ENCODE peak calls at places on chromosomes 16 and 17, in ten cellular contexts. K is fibroblast of lung, R is PC-9, I is SK-N-SH, S is K562, Z is GM23248, V is H1, U is neural progenitor cell, G is IMR-90, E is Karpas-422. J is an unnamed sample.

GRCh38 chr17:28950017-28950751 is 1.1 kb downstream of the PHF12 start:
- DNase-seq in K (peak; percentile 63), R (no peak), I (peak; percentile 59), S (peak; percentile 41), Z (peak; percentile 61), V (no peak), U (peak; percentile 76), G (peak; percentile 39), E (peak; percentile 81), J (peak; percentile 31)

GRCh38 chr16:84806256-84806889 is 13.4 kb upstream of the CRISPLD2 start:
- DNase-seq in K (peak; percentile 94), R (peak; percentile 86), I (peak; percentile 86), S (peak; percentile 71), Z (peak; percentile 88), V (no peak), U (no peak), G (peak; percentile 95), E (no peak), J (no peak)

GRCh38 chr16:582614-583331 is 7.1 kb upstream of the RAB40C start:
- DNase-seq in K (no peak), R (no peak), I (no peak), S (no peak), Z (no peak), V (no peak), U (no peak), G (no peak), E (no peak), J (no peak)

GRCh38 chr17:40486513-40487370 is 14.7 kb downstream of the TNS4 start:
- DNase-seq in K (peak; percentile 90), R (peak; percentile 90), I (no peak), S (no peak), Z (peak; percentile 88), V (no peak), U (no peak), G (peak; percentile 87), E (no peak), J (no peak)

GRCh38 chr17:74814453-74814852 is 38.3 kb upstream of the NAT9 start:
- DNase-seq in K (no peak), R (no peak), I (peak; percentile 72), S (no peak), Z (peak; percentile 3), V (no peak), U (no peak), G (no peak), E (no peak), J (peak; percentile 15)

GRCh38 chr17:32636593-32637218 is 149.9 kb downstream of the CDK5R1 start:
- DNase-seq in K (no peak), R (no peak), I (no peak), S (no peak), Z (no peak), V (no peak), U (no peak), G (no peak), E (no peak), J (no peak)

GRCh38 chr16:73053379-73054130 is 5.6 kb upstream of the ZFHX3 start:
- DNase-seq in K (peak; percentile 65), R (peak; percentile 72), I (peak; percentile 52), S (no peak), Z (no peak), V (no peak), U (no peak), G (peak; percentile 75), E (no peak), J (no peak)

GRCh38 chr16:48277158-48277557 is 29.8 kb upstream of the ABCC11 start:
- DNase-seq in K (no peak), R (no peak), I (no peak), S (no peak), Z (no peak), V (no peak), U (no peak), G (no peak), E (no peak), J (no peak)

GRCh38 chr17:81976332-81977210 is 858 bp upstream of the ASPSCR1 start:
- DNase-seq in K (peak; percentile 15), R (no peak), I (no peak), S (no peak), Z (peak; percentile 27), V (no peak), U (peak; percentile 39), G (no peak), E (peak; percentile 64), J (no peak)

GRCh38 chr17:27378482-27379200 is 77.6 kb upstream of the KSR1 start:
- DNase-seq in K (peak; percentile 41), R (no peak), I (no peak), S (no peak), Z (no peak), V (no peak), U (no peak), G (no peak), E (no peak), J (no peak)

GRCh38 chr16:66603537-66604375 is 748 bp upstream of the CMTM3 start:
- DNase-seq in K (peak; percentile 71), R (no peak), I (peak; percentile 76), S (peak; percentile 77), Z (peak; percentile 64), V (no peak), U (peak; percentile 87), G (peak; percentile 58), E (peak; percentile 68), J (peak; percentile 68)

GRCh38 chr16:57637965-57638364 is 9.5 kb downstream of the ADGRG1 start:
- DNase-seq in K (no peak), R (no peak), I (no peak), S (no peak), Z (no peak), V (no peak), U (no peak), G (no peak), E (no peak), J (no peak)

GRCh38 chr17:3043737-3044365 is 19.6 kb downstream of the OR1D5 start:
- DNase-seq in K (no peak), R (no peak), I (no peak), S (peak; percentile 16), Z (no peak), V (no peak), U (peak; percentile 39), G (no peak), E (peak; percentile 63), J (peak; percentile 28)
- H3K4me2 ChIP-seq in K (no peak overlapping the region), R (no peak overlapping the region), I (no peak overlapping the region), S (no peak overlapping the region), Z (no peak overlapping the region), V (no peak overlapping the region), U (no peak overlapping the region), G (no peak overlapping the region), E (no peak overlapping the region), J (no peak overlapping the region)

DNA sequence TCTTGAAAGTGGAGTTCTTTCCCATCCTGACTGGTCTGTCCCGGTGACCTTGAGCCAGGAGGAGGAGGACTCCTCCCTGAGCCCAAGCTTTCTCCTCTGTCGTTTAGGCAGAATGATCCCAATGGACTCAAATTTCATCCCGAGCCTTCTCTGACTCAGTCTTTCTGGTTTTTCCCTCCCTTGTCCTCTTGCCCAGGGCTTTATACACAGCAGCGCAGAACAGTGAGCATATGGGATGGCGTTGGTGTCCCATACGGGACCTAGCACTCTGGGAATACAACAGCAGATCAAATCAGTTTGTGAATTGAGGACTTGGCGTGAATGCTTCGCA is 950 bp upstream of the XYLT1 start:
- DNase-seq in K (peak; percentile 73), R (no peak), I (no peak), S (no peak), Z (peak; percentile 88), V (no peak), U (no peak), G (peak; percentile 67), E (no peak), J (no peak)
- H2AFZ ChIP-seq in K (no peak overlapping the region), R (no peak overlapping the region), I (peak overlapping the region; percentile 50), S (no peak overlapping the region), Z (peak overlapping the region; percentile 64), V (peak overlapping the region; percentile 78), U (no peak overlapping the region), G (peak overlapping the region; percentile 91), E (no peak overlapping the region), J (no peak overlapping the region)

DNA sequence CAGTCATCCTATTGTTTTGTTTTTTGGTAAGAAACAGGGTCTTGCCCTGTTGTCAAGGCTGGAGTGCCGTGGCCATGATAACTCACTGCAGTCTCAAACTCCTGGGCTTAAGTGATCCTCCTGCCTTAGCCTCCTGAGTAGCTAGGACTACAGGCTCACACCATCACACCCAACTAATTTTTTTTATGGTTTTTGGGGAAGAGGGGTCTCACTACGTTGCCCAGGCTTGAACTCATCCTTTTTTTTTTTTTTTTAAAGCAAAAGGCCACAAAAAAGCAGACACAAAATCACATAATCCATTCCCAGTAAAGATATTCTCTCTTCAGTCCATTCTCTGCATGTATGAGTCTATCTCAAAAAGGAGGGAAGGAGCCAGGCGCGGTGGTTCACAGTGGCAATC is 5.5 kb downstream of the SPAG9 start:
- DNase-seq in K (no peak), R (no peak), I (no peak), S (no peak), Z (no peak), V (no peak), U (no peak), G (no peak), E (no peak), J (no peak)
- H4K20me1 ChIP-seq in K (no peaks in the 10 kb centered on the region), R (peaks cover 35% of the 10 kb centered on the region), I (peaks cover 93% of the 10 kb centered on the region), S (peaks cover 21% of the 10 kb centered on the region), Z (peaks cover 8% of the 10 kb centered on the region), V (peaks cover 13% of the 10 kb centered on the region), U (peaks cover 46% of the 10 kb centered on the region), G (peaks cover 52% of the 10 kb centered on the region), E (peaks cover 11% of the 10 kb centered on the region), J (peaks cover 3% of the 10 kb centered on the region)

DNA sequence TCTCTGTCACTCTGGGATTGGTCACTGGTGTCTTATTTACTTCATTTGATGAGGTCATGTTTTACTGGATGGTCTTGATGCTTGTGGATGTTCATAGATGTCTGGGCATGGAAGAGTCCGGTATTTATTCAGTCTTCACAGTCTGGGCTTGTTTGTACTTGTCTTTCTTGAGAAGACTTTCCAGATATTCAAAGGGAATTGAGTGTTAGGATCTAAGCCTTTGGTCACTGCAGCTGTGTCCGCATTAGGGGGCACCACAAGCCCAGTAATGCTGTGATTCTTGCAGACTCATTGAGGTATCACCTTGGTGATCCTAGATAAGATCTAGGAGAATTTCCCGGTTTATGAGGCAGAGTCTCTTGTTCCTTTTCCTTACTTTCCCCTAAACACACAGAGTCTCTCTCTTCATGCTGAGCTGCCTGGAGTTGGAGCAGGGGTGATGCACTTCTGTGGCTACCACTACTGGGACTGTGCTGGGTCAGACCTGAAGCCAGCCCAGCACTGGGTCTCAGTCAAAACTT is 214.7 kb downstream of the SPECC1 start:
- DNase-seq in K (peak; percentile 36), R (peak; percentile 35), I (no peak), S (no peak), Z (no peak), V (no peak), U (no peak), G (peak; percentile 10), E (no peak), J (no peak)
- H3K4me2 ChIP-seq in K (no peak overlapping the region), R (no peak overlapping the region), I (no peak overlapping the region), S (no peak overlapping the region), Z (no peak overlapping the region), V (no peak overlapping the region), U (no peak overlapping the region), G (no peak overlapping the region), E (no peak overlapping the region), J (no peak overlapping the region)

J was measured in MM.1S.